ENCODE peak calls at places on chromosomes 3 and 15, in eight cellular contexts. S is neural progenitor cell, Q is MM.1S, A is K562, W is PC-3, L is IMR-90, C is endodermal cell, G is fibroblast of lung. T is an unnamed sample.

GRCh38 chr3:131053021-131053420 is 26.3 kb downstream of the NEK11 start:
- DNase-seq in L (peak; percentile 1), C (no peak), A (no peak), W (peak; percentile 28), Q (no peak), G (no peak), S (no peak), T (no peak)

GRCh38 chr15:35058534-35059054 is 26.5 kb downstream of the NANOGP8 start:
- DNase-seq in Q (peak; percentile 55), G (no peak), C (no peak), A (no peak), L (no peak), S (no peak), W (no peak), T (no peak)

GRCh38 chr3:146326875-146327543 is 76.1 kb upstream of the PLSCR4 start:
- DNase-seq in Q (peak; percentile 53), S (peak; percentile 34), C (no peak), L (peak; percentile 82), G (peak; percentile 61), A (peak; percentile 8), W (peak; percentile 84), T (peak; percentile 51)

GRCh38 chr3:195236801-195237570 is 34.0 kb downstream of the XXYLT1 start:
- DNase-seq in S (no peak), W (no peak), G (no peak), A (no peak), Q (no peak), L (no peak), C (peak; percentile 11), T (no peak)

GRCh38 chr3:16460886-16461285 is 52.6 kb downstream of the RFTN1 start:
- DNase-seq in G (no peak), Q (no peak), C (no peak), L (no peak), S (no peak), A (no peak), W (no peak), T (no peak)

GRCh38 chr3:64304996-64305395 is 79.7 kb upstream of the PRICKLE2 start:
- DNase-seq in L (no peak), S (no peak), G (no peak), A (no peak), C (no peak), W (no peak), Q (no peak), T (no peak)

GRCh38 chr3:150359381-150359780 is 48.7 kb upstream of the TSC22D2 start:
- DNase-seq in W (no peak), A (no peak), C (no peak), S (no peak), Q (no peak), G (peak; percentile 54), L (no peak), T (no peak)

GRCh38 chr15:73602992-73603391 is 30.2 kb downstream of the NPTN start:
- DNase-seq in Q (no peak), S (no peak), L (no peak), C (no peak), A (no peak), G (no peak), W (no peak), T (no peak)

GRCh38 chr15:37744521-37744920 is 189.9 kb upstream of the TMCO5A start:
- DNase-seq in L (no peak), G (no peak), Q (no peak), W (no peak), S (no peak), A (no peak), C (no peak), T (no peak)

GRCh38 chr3:14573706-14574105 is 33.6 kb upstream of the GRIP2 start:
- DNase-seq in S (no peak), C (no peak), W (no peak), A (no peak), G (no peak), L (no peak), Q (no peak), T (no peak)

GRCh38 chr15:48384616-48385015 is 53.4 kb downstream of the DUT start:
- DNase-seq in Q (no peak), G (peak; percentile 55), A (no peak), W (peak; percentile 7), C (no peak), S (no peak), L (no peak), T (no peak)

GRCh38 chr3:126205717-126206655 is 25.6 kb upstream of the ALDH1L1 start:
- DNase-seq in C (no peak), S (no peak), Q (no peak), A (no peak), L (peak; percentile 6), G (no peak), W (no peak), T (no peak)

GRCh38 chr3:124409650-124410275 is 320.5 kb upstream of the UMPS start:
- DNase-seq in W (peak; percentile 90), C (no peak), G (peak; percentile 76), L (peak; percentile 60), S (no peak), Q (no peak), A (no peak), T (peak; percentile 64)

GRCh38 chr3:13023251-13024055 is 49.8 kb downstream of the IQSEC1 start:
- DNase-seq in Q (no peak), S (no peak), W (peak; percentile 20), C (no peak), L (peak; percentile 28), A (no peak), G (no peak), T (no peak)
- H3K9ac ChIP-seq in Q (no peak overlapping the region), S (no peak overlapping the region), W (no peak overlapping the region), C (no peak overlapping the region), L (no peak overlapping the region), A (no peak overlapping the region), G (no peak overlapping the region), T (no peak overlapping the region)

GRCh38 chr15:89776274-89777072 is at the start of gene MESP2:
- DNase-seq in S (peak; percentile 96), L (peak; percentile 65), G (peak; percentile 69), Q (peak; percentile 79), W (peak; percentile 51), C (peak; percentile 97), A (peak; percentile 89), T (peak; percentile 47)
- TF ChIP-seq CTCF in S (peak; percentile 61), L (peak; percentile 37), G (peak; percentile 29), Q (no peak), W (peak; percentile 16), C (peak; percentile 77), A (peak; percentile 45), T (no peak)

GRCh38 chr15:40844543-40844981 is 714 bp downstream of the SPINT1 start:
- DNase-seq in Q (peak; percentile 39), G (peak; percentile 16), C (peak; percentile 81), S (peak; percentile 59), W (peak; percentile 28), L (no peak), A (no peak), T (no peak)

GRCh38 chr15:40845036-40845435 is 1.2 kb downstream of the SPINT1 start:
- DNase-seq in G (no peak), L (no peak), S (no peak), W (no peak), C (no peak), A (no peak), Q (no peak), T (no peak)

GRCh38 chr15:40843885-40844542 is at the start of gene SPINT1:
- DNase-seq in L (no peak), S (peak; percentile 74), W (peak; percentile 66), C (peak; percentile 81), A (peak; percentile 51), Q (peak; percentile 47), G (peak; percentile 13), T (no peak)

GRCh38 chr15:40846846-40847224 is 3.0 kb downstream of the SPINT1 start:
- DNase-seq in A (peak; percentile 27), G (no peak), C (no peak), W (peak; percentile 34), S (no peak), Q (no peak), L (no peak), T (no peak)

GRCh38 chr15:40845511-40846284 is 1.9 kb downstream of the SPINT1 start:
- DNase-seq in Q (peak; percentile 31), C (peak; percentile 80), A (peak; percentile 37), W (peak; percentile 97), G (peak; percentile 30), S (no peak), L (no peak), T (no peak)
- H3K9ac ChIP-seq in Q (no peak overlapping the region), C (peak overlapping the region; percentile 11), A (no peak overlapping the region), W (peak overlapping the region; percentile 85), G (no peak overlapping the region), S (no peak overlapping the region), L (no peak overlapping the region), T (no peak overlapping the region)

GRCh38 chr15:62598217-62598616 is 433.1 kb upstream of the C2CD4B start:
- DNase-seq in C (no peak), W (no peak), A (no peak), L (no peak), Q (no peak), S (no peak), G (no peak), T (no peak)

GRCh38 chr15:62600376-62600775 is 435.3 kb upstream of the C2CD4B start:
- DNase-seq in S (no peak), L (no peak), A (no peak), Q (no peak), C (no peak), G (no peak), W (no peak), T (no peak)

GRCh38 chr15:62605292-62605691 is 437.3 kb upstream of the TPM1 start:
- DNase-seq in A (no peak), Q (no peak), L (no peak), G (no peak), C (no peak), W (no peak), S (no peak), T (no peak)

GRCh38 chr15:62603757-62604156 is 438.7 kb upstream of the C2CD4B start:
- DNase-seq in A (no peak), L (no peak), Q (no peak), W (peak; percentile 91), S (no peak), G (peak; percentile 55), C (no peak), T (peak; percentile 39)

GRCh38 chr15:62601779-62602540 is 436.9 kb upstream of the C2CD4B start:
- DNase-seq in S (no peak), A (no peak), C (no peak), L (peak; percentile 43), Q (no peak), W (peak; percentile 69), G (no peak), T (no peak)
- TF ChIP-seq CTCF in S (no peak), A (no peak), C (no peak), L (no peak), Q (no peak), W (peak; percentile 25), G (no peak), T (no peak)

T was measured in astrocyte.